ENCODE peak calls at places on chromosomes 11 and 22, in five cellular contexts. One of them, this sample, is unnamed.
A peak's percentile ranks its signal among the peaks of the same experiment; 100 is the strongest.

GRCh38 chr11:2886191-2886894 is 768 bp upstream of the CDKN1C start:
- DNase-seq in transverse colon: no peak
- DNase-seq in adrenal gland: peak; percentile 55
- DNase-seq in NB4: no peak
- DNase-seq in tibial nerve: peak; percentile 35
- DNase-seq in this sample: no peak

GRCh38 chr11:1749020-1749758 is 1.2 kb downstream of the IFITM10 start:
- DNase-seq in transverse colon: peak; percentile 9
- DNase-seq in adrenal gland: peak; percentile 72
- DNase-seq in NB4: no peak
- DNase-seq in tibial nerve: no peak
- DNase-seq in this sample: no peak

GRCh38 chr22:19612866-19613572 is 88.8 kb upstream of the CLDN5 start:
- DNase-seq in transverse colon: no peak
- DNase-seq in adrenal gland: no peak
- DNase-seq in NB4: peak; percentile 91
- DNase-seq in tibial nerve: no peak
- DNase-seq in this sample: no peak

GRCh38 chr11:131664811-131665210 is 294.4 kb downstream of the NTM start:
- DNase-seq in transverse colon: no peak
- DNase-seq in adrenal gland: no peak
- DNase-seq in NB4: no peak
- DNase-seq in tibial nerve: no peak
- DNase-seq in this sample: no peak

GRCh38 chr11:135075740-135076139 is 663.7 kb upstream of the B3GAT1 start:
- DNase-seq in transverse colon: peak; percentile 32
- DNase-seq in adrenal gland: peak; percentile 79
- DNase-seq in NB4: peak; percentile 71
- DNase-seq in tibial nerve: peak; percentile 57
- DNase-seq in this sample: peak; percentile 57

GRCh38 chr22:43100223-43100622 is 10.3 kb upstream of the BIK start:
- DNase-seq in transverse colon: no peak
- DNase-seq in adrenal gland: no peak
- DNase-seq in NB4: no peak
- DNase-seq in tibial nerve: no peak
- DNase-seq in this sample: no peak

GRCh38 chr22:27780161-27780575 is 21.4 kb downstream of the MN1 start:
- DNase-seq in transverse colon: no peak
- DNase-seq in adrenal gland: no peak
- DNase-seq in NB4: no peak
- DNase-seq in tibial nerve: no peak
- DNase-seq in this sample: no peak

GRCh38 chr22:42174062-42174461 is 43.5 kb upstream of the CYP2D6 start:
- DNase-seq in transverse colon: no peak
- DNase-seq in adrenal gland: no peak
- DNase-seq in NB4: peak; percentile 21
- DNase-seq in tibial nerve: no peak
- DNase-seq in this sample: no peak

GRCh38 chr11:19605500-19606371 is 106.9 kb upstream of the NAV2 start:
- DNase-seq in transverse colon: no peak
- DNase-seq in adrenal gland: no peak
- DNase-seq in NB4: no peak
- DNase-seq in tibial nerve: no peak
- DNase-seq in this sample: no peak

GRCh38 chr11:26946209-26946828 is 47.6 kb upstream of the FIBIN start:
- DNase-seq in transverse colon: no peak
- DNase-seq in adrenal gland: no peak
- DNase-seq in NB4: no peak
- DNase-seq in tibial nerve: no peak
- DNase-seq in this sample: no peak

GRCh38 chr11:120136356-120136755 is 1.6 kb downstream of the TRIM29 start:
- DNase-seq in transverse colon: peak; percentile 4
- DNase-seq in adrenal gland: peak; percentile 8
- DNase-seq in NB4: no peak
- DNase-seq in tibial nerve: no peak
- DNase-seq in this sample: no peak

GRCh38 chr22:21444701-21445436 is 22.3 kb upstream of the TMEM191C start:
- DNase-seq in transverse colon: no peak
- DNase-seq in adrenal gland: no peak
- DNase-seq in NB4: no peak
- DNase-seq in tibial nerve: peak; percentile 6
- DNase-seq in this sample: peak; percentile 35

GRCh38 chr11:123577081-123577598 is 77.3 kb downstream of the SCN3B start:
- DNase-seq in transverse colon: peak; percentile 67
- DNase-seq in adrenal gland: peak; percentile 85
- DNase-seq in NB4: peak; percentile 60
- DNase-seq in tibial nerve: peak; percentile 47
- DNase-seq in this sample: no peak

GRCh38 chr11:108467091-108467823 is at the start of gene C11orf65:
- DNase-seq in transverse colon: peak; percentile 98
- DNase-seq in adrenal gland: peak; percentile 99
- DNase-seq in NB4: peak; percentile 98
- DNase-seq in tibial nerve: peak; percentile 94
- DNase-seq in this sample: peak; percentile 95
- TF ChIP-seq POLR2A in transverse colon: peak; percentile 99
- TF ChIP-seq POLR2A in adrenal gland: peak; percentile 95
- TF ChIP-seq POLR2A in NB4: peak; percentile 98
- TF ChIP-seq POLR2A in tibial nerve: peak; percentile 96
- TF ChIP-seq POLR2A in this sample: peak; percentile 97

GRCh38 chr11:287821-288327 is 1.1 kb upstream of the PGGHG start:
- DNase-seq in transverse colon: peak; percentile 42
- DNase-seq in adrenal gland: no peak
- DNase-seq in NB4: no peak
- DNase-seq in tibial nerve: no peak
- DNase-seq in this sample: no peak

GRCh38 chr11:290621-291231 is 1.8 kb downstream of the PGGHG start:
- DNase-seq in transverse colon: peak; percentile 7
- DNase-seq in adrenal gland: no peak
- DNase-seq in NB4: no peak
- DNase-seq in tibial nerve: no peak
- DNase-seq in this sample: no peak

GRCh38 chr11:288328-289144 is at the start of gene PGGHG:
- DNase-seq in transverse colon: peak; percentile 87
- DNase-seq in adrenal gland: peak; percentile 57
- DNase-seq in NB4: peak; percentile 73
- DNase-seq in tibial nerve: peak; percentile 43
- DNase-seq in this sample: peak; percentile 72

GRCh38 chr11:289706-290620 is 1.0 kb downstream of the PGGHG start:
- DNase-seq in transverse colon: peak; percentile 13
- DNase-seq in adrenal gland: no peak
- DNase-seq in NB4: no peak
- DNase-seq in tibial nerve: no peak
- DNase-seq in this sample: no peak

GRCh38 chr11:289145-289705 is 299 bp downstream of the PGGHG start:
- DNase-seq in transverse colon: peak; percentile 20
- DNase-seq in adrenal gland: no peak
- DNase-seq in NB4: no peak
- DNase-seq in tibial nerve: no peak
- DNase-seq in this sample: no peak
- TF ChIP-seq POLR2A in transverse colon: no peak
- TF ChIP-seq POLR2A in adrenal gland: no peak
- TF ChIP-seq POLR2A in NB4: peak; percentile 47
- TF ChIP-seq POLR2A in tibial nerve: no peak
- TF ChIP-seq POLR2A in this sample: no peak

GRCh38 chr22:28898233-28898629 is 14.9 kb downstream of the ZNRF3 start:
- DNase-seq in transverse colon: no peak
- DNase-seq in adrenal gland: no peak
- DNase-seq in NB4: no peak
- DNase-seq in tibial nerve: no peak
- DNase-seq in this sample: no peak
- TF ChIP-seq POLR2A in transverse colon: no peak
- TF ChIP-seq POLR2A in adrenal gland: no peak
- TF ChIP-seq POLR2A in NB4: no peak
- TF ChIP-seq POLR2A in tibial nerve: no peak
- TF ChIP-seq POLR2A in this sample: no peak

DNA sequence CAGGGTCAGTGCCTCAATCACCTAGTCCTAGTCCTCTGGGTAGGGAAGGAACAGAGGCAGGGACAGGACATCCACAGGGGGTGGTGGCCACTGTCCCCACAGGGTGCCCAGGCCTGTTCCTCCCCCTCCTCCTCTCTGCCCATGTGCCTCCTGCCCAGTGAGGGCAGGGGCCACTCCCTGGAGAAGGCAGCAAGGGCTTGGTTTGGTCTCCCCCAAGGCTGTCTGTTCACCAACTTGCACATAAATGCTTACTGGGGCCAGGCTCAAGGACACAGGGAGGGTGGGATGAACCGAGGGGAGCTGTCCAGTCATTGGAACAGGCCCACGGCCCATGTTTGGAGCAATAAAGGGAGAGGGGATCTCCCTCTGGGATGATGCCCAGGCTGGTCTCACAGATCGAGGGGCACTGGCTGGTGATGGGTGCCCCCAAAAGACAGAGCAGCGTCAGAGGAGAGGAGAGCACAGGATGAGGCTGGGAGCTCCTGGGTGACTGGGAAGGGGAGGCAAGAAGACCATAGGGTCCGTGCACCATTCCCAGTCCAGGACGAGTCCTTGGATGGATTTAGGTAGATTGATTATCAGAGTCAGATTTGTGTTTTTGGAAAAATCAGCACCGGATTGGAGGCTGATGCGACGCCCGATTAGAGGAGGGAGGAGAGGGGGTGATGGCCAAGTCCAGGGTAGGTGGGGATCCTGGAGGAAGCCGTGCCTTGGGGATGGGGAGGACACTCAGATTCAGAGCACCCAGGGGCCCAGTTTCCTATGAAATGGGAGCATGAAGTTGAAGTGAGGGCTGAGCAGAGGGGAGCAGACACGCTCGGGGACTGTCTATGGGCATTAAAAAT is 1.1 kb downstream of the IGLL5 start:
- DNase-seq in transverse colon: no peak
- DNase-seq in adrenal gland: no peak
- DNase-seq in NB4: no peak
- DNase-seq in tibial nerve: no peak
- DNase-seq in this sample: peak; percentile 10
- TF ChIP-seq POLR2A in transverse colon: no peak
- TF ChIP-seq POLR2A in adrenal gland: no peak
- TF ChIP-seq POLR2A in NB4: no peak
- TF ChIP-seq POLR2A in tibial nerve: no peak
- TF ChIP-seq POLR2A in this sample: no peak

DNA sequence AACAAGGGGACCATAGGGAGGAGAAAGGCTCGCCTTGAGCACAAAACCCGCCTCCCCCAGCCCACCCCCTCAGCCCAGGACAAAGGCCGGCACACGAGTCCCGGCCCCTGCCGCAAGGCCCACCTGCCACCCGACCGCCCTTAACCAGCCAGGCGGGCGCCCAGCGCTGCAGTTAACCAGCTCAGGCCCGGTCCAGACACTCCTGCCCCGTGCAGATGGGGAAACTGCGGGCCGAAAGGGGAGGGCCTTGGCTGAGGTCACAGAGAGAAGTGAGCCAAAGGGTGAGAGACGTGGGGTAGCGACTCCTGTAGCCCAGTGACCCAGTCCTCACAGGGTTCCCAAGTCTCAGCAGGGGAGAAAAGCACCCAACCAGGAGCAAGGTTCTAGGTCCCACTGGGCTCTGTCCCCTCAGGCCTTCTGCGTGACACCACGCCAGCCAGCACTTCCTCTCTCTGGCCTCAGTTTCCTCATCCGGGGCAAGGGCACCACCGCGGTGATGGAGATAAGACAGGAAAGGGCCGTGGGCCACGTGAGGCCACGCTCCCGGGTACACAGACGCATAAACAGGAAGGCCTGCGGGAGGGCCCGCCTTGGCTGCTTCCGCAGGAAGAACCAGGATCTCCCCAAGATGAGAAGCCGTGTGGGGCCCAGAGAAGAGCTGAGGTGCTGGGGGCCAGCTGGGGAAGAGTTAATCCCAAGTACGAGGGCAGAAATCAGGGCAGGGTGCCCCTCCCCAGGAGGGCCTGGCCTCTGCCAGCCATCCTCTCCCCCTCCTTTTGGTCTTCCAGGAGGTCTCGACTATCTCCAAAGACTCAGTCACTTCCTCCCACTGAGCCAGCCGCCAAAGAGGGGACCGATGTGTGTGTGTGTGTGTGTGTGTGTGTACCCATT is 1.8 kb downstream of the MFNG start:
- DNase-seq in transverse colon: peak; percentile 83
- DNase-seq in adrenal gland: peak; percentile 66
- DNase-seq in NB4: no peak
- DNase-seq in tibial nerve: peak; percentile 55
- DNase-seq in this sample: no peak
- TF ChIP-seq POLR2A in transverse colon: peak; percentile 35
- TF ChIP-seq POLR2A in adrenal gland: no peak
- TF ChIP-seq POLR2A in NB4: no peak
- TF ChIP-seq POLR2A in tibial nerve: no peak
- TF ChIP-seq POLR2A in this sample: no peak

GRCh38 chr22:36506637-36507517 is at the start of gene FOXRED2:
- DNase-seq in transverse colon: peak; percentile 92
- DNase-seq in adrenal gland: peak; percentile 91
- DNase-seq in NB4: peak; percentile 92
- DNase-seq in tibial nerve: peak; percentile 87
- DNase-seq in this sample: peak; percentile 89

GRCh38 chr22:36510966-36511881 is 4.4 kb upstream of the FOXRED2 start:
- DNase-seq in transverse colon: peak; percentile 34
- DNase-seq in adrenal gland: peak; percentile 60
- DNase-seq in NB4: peak; percentile 55
- DNase-seq in tibial nerve: no peak
- DNase-seq in this sample: no peak

GRCh38 chr22:36507518-36508010 is 724 bp upstream of the FOXRED2 start:
- DNase-seq in transverse colon: no peak
- DNase-seq in adrenal gland: no peak
- DNase-seq in NB4: no peak
- DNase-seq in tibial nerve: no peak
- DNase-seq in this sample: no peak

GRCh38 chr22:36510384-36510783 is 3.5 kb upstream of the FOXRED2 start:
- DNase-seq in transverse colon: no peak
- DNase-seq in adrenal gland: no peak
- DNase-seq in NB4: peak; percentile 51
- DNase-seq in tibial nerve: no peak
- DNase-seq in this sample: no peak

GRCh38 chr22:36512333-36512732 is 5.5 kb upstream of the FOXRED2 start:
- DNase-seq in transverse colon: no peak
- DNase-seq in adrenal gland: no peak
- DNase-seq in NB4: no peak
- DNase-seq in tibial nerve: no peak
- DNase-seq in this sample: no peak
- TF ChIP-seq POLR2A in transverse colon: no peak
- TF ChIP-seq POLR2A in adrenal gland: no peak
- TF ChIP-seq POLR2A in NB4: no peak
- TF ChIP-seq POLR2A in tibial nerve: no peak
- TF ChIP-seq POLR2A in this sample: no peak

GRCh38 chr11:128469220-128469619 is 118.1 kb downstream of the ETS1 start:
- DNase-seq in transverse colon: peak; percentile 53
- DNase-seq in adrenal gland: no peak
- DNase-seq in NB4: no peak
- DNase-seq in tibial nerve: no peak
- DNase-seq in this sample: no peak
- TF ChIP-seq POLR2A in transverse colon: no peak
- TF ChIP-seq POLR2A in adrenal gland: no peak
- TF ChIP-seq POLR2A in NB4: no peak
- TF ChIP-seq POLR2A in tibial nerve: no peak
- TF ChIP-seq POLR2A in this sample: no peak

This sample was measured in breast epithelium.